ENCODE peak calls at places on chromosomes 16 and 17, in six cellular contexts. T is heart left ventricle, H is GM12891, R is uterus, M is spleen, W is A549. D is an unnamed sample.

GRCh38 chr17:48378238-48378637 is 51.8 kb downstream of the SKAP1 start:
- DNase-seq in T (no peak), H (no peak), R (no peak), M (no peak), W (no peak), D (no peak)

GRCh38 chr16:66746682-66747081 is 4.7 kb downstream of the DYNC1LI2 start:
- DNase-seq in T (no peak), H (no peak), R (no peak), M (no peak), W (no peak), D (no peak)

GRCh38 chr17:2335726-2336214 is 487 bp downstream of the TSR1 start:
- DNase-seq in T (no peak), H (no peak), R (peak), M (peak), W (no peak), D (no peak)

GRCh38 chr17:77147357-77147801 is 6.6 kb downstream of the SEC14L1 start:
- DNase-seq in T (no peak), H (peak), R (no peak), M (no peak), W (no peak), D (no peak)

GRCh38 chr17:28744104-28744801 is 442 bp downstream of the TRAF4 start:
- DNase-seq in T (no peak), H (no peak), R (peak), M (peak), W (peak), D (peak)

GRCh38 chr16:14015017-14015416 is 56.1 kb upstream of the MRTFB start:
- DNase-seq in T (no peak), H (no peak), R (no peak), M (no peak), W (no peak), D (no peak)

GRCh38 chr17:58254803-58255202 is 16.4 kb downstream of the LPO start:
- DNase-seq in T (no peak), H (no peak), R (no peak), M (peak), W (no peak), D (no peak)

GRCh38 chr17:16486373-16487250 is 5.4 kb downstream of the LRRC75A start:
- DNase-seq in T (peak), H (no peak), R (peak), M (no peak), W (peak), D (peak)

GRCh38 chr17:77288115-77288619 is 147.4 kb downstream of the SEC14L1 start:
- DNase-seq in T (no peak), H (no peak), R (no peak), M (no peak), W (peak), D (no peak)

GRCh38 chr17:54901230-54901847 is 687 bp downstream of the TOM1L1 start:
- DNase-seq in T (no peak), H (no peak), R (no peak), M (no peak), W (peak), D (no peak)

GRCh38 chr16:4660454-4661007 is 32.8 kb upstream of the NUDT16L1 start:
- DNase-seq in T (peak), H (no peak), R (peak), M (peak), W (no peak), D (no peak)

GRCh38 chr17:62703776-62704380 is 76.4 kb downstream of the MRC2 start:
- DNase-seq in T (peak), H (peak), R (peak), M (peak), W (peak), D (peak)

GRCh38 chr17:76720941-76721340 is 5.5 kb downstream of the JMJD6 start:
- DNase-seq in T (no peak), H (no peak), R (no peak), M (peak), W (no peak), D (no peak)

GRCh38 chr17:2453325-2453724 is 52.5 kb upstream of the MNT start:
- DNase-seq in T (no peak), H (no peak), R (no peak), M (no peak), W (no peak), D (no peak)

GRCh38 chr16:83967838-83968482 is at the start of gene NECAB2:
- DNase-seq in T (peak), H (peak), R (no peak), M (peak), W (no peak), D (peak)

GRCh38 chr17:31279401-31279800 is 17.6 kb downstream of the OMG start:
- DNase-seq in T (no peak), H (no peak), R (no peak), M (no peak), W (no peak), D (no peak)

GRCh38 chr16:88478115-88478514 is 25.0 kb downstream of the ZFPM1 start:
- DNase-seq in T (no peak), H (no peak), R (no peak), M (peak), W (no peak), D (peak)

GRCh38 chr16:4386951-4387565 is 15.4 kb downstream of the VASN start:
- DNase-seq in T (no peak), H (no peak), R (no peak), M (no peak), W (no peak), D (no peak)

GRCh38 chr16:84115919-84116719 is 623 bp downstream of the MBTPS1 start:
- DNase-seq in T (no peak), H (peak), R (no peak), M (no peak), W (peak), D (peak)

GRCh38 chr17:8006836-8007680 is 4.6 kb downstream of the GUCY2D start:
- DNase-seq in T (no peak), H (no peak), R (no peak), M (no peak), W (no peak), D (no peak)

GRCh38 chr17:2545393-2545792 is 33.7 kb upstream of the METTL16 start:
- DNase-seq in T (peak), H (no peak), R (no peak), M (no peak), W (no peak), D (no peak)

GRCh38 chr17:5418858-5419355 is 555 bp downstream of the NUP88 start:
- DNase-seq in T (no peak), H (peak), R (no peak), M (no peak), W (peak), D (peak)

GRCh38 chr17:83005639-83006038 is 73.8 kb upstream of the METRNL start:
- DNase-seq in T (no peak), H (peak), R (no peak), M (no peak), W (no peak), D (no peak)

GRCh38 chr17:48603959-48604769 is 622 bp downstream of the HOXB6 start:
- DNase-seq in T (no peak), H (no peak), R (no peak), M (peak), W (peak), D (no peak)

GRCh38 chr16:5615868-5616642 is 518.5 kb upstream of the EEF2KMT start:
- DNase-seq in T (peak), H (peak), R (no peak), M (peak), W (peak), D (peak)

GRCh38 chr16:4942481-4942880 is 5.5 kb upstream of the PPL start:
- DNase-seq in T (no peak), H (no peak), R (peak), M (no peak), W (no peak), D (no peak)

GRCh38 chr17:16286947-16287562 is 66.2 kb downstream of the CENPV start:
- DNase-seq in T (peak), H (no peak), R (peak), M (peak), W (peak), D (peak)

GRCh38 chr17:44247346-44248219 is 20.4 kb downstream of the SLC4A1 start:
- DNase-seq in T (peak), H (no peak), R (peak), M (no peak), W (no peak), D (peak)

GRCh38 chr16:2855536-2855935 is 2.4 kb downstream of the PRSS22 start:
- DNase-seq in T (no peak), H (no peak), R (no peak), M (peak), W (no peak), D (no peak)
- TF ChIP-seq POLR2A in T (no peak), H (no peak), R (no peak), M (no peak), W (no peak), D (no peak)

DNA sequence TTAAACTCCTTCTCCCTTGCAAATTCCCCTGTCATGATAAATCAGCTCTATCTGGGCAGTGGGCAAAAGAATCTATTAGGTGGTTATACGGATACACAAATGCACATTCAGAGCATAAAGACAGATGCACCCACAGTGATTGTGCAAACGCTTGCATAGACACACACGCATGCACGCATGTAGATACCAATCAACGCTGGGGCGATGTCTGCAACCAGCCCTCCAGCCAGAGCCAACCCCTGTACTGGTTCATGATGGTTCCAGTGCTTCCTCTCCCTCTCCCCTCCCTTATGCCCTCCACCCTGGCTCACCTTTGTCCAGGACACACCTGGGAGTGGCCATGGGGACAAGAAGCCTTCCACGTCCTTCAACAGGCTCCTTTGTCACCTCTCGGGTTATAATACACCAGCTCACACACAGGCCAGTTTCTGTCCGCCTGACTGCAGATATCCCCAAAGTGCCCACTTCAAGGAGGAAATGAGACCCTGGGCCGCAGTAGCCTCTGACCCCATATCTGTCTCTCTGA is 33.1 kb upstream of the SNN start:
- DNase-seq in T (peak), H (no peak), R (no peak), M (no peak), W (no peak), D (no peak)
- TF ChIP-seq POLR2A in T (no peak), H (no peak), R (no peak), M (no peak), W (no peak), D (no peak)

GRCh38 chr17:39153541-39154111 is 2.2 kb upstream of the PLXDC1 start:
- DNase-seq in T (peak), H (no peak), R (peak), M (peak), W (peak), D (peak)
- TF ChIP-seq POLR2A in T (peak), H (no peak), R (peak), M (no peak), W (no peak), D (no peak)

GRCh38 chr16:53346-54236 is at the start of the genes POLR3K and SNRNP25:
- DNase-seq in T (peak), H (peak), R (peak), M (peak), W (peak), D (peak)
- TF ChIP-seq POLR2A in T (peak), H (peak), R (peak), M (peak), W (peak), D (peak)

GRCh38 chr17:17580662-17581470 is 10.6 kb downstream of the PEMT start:
- DNase-seq in T (no peak), H (no peak), R (no peak), M (no peak), W (no peak), D (no peak)

GRCh38 chr17:17582372-17582771 is 9.1 kb downstream of the PEMT start:
- DNase-seq in T (no peak), H (no peak), R (no peak), M (no peak), W (no peak), D (no peak)

GRCh38 chr17:17579691-17580090 is 11.8 kb downstream of the PEMT start:
- DNase-seq in T (no peak), H (no peak), R (no peak), M (no peak), W (no peak), D (no peak)

GRCh38 chr17:17577373-17577772 is 14.1 kb downstream of the PEMT start:
- DNase-seq in T (no peak), H (no peak), R (no peak), M (no peak), W (no peak), D (no peak)

GRCh38 chr17:17581509-17581908 is 10.0 kb downstream of the PEMT start:
- DNase-seq in T (peak), H (no peak), R (no peak), M (no peak), W (no peak), D (no peak)
- TF ChIP-seq POLR2A in T (no peak), H (no peak), R (no peak), M (no peak), W (no peak), D (no peak)

DNA sequence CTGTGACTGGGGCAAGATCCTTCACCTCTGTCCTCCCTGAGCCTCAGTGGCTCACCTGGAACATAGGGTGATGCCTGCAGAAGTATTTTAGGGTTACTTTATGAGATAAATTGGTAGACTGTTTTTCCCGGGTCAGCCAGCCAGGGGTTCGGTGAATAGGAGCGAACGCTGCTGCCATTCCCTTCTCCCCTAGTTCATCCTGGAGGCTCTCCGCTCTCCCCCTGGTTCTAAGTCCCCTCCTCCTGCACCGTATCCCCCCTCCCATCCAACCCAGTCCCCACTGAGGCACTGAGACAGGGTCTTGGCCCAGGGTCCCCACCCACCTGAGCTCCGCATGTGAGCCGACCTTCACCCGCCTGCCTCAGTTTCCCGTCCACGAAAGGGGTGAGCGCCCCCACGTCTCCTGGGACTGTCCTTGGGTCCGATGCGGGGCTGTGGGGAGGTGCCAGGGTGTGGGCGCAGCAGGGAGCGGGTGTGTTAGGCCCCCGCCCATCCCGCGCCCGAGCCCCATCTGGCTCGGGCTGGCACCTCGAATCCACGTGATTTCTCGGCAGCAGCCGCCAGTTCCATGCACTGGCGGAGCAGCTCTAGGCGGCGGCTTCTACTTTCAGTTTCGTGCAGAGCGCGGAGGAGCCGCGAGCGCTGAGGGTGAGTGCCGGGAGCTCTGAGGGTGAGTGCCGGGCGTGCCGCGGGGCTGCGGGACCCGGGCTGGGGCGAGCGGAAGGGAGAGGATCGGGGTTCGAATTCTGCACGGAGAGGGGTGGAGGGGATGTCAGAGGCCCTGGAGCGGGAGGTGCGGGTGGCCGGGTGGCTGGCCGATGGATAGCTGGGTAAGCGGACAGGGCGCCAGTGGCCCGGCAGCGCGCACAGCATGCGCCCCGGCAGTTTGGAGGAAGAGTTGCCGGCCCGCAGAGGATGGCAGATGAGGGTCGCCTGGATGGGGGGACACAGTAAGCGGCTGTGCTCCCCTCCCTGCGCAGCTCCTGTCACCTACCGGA is at the start of gene NLRC5:
- DNase-seq in T (peak), H (peak), R (peak), M (peak), W (peak), D (peak)
- TF ChIP-seq POLR2A in T (peak), H (no peak), R (peak), M (peak), W (no peak), D (peak)

GRCh38 chr17:81511800-81512559 is 619 bp downstream of the ACTG1 start:
- DNase-seq in T (peak), H (no peak), R (no peak), M (no peak), W (peak), D (peak)
- TF ChIP-seq POLR2A in T (no peak), H (peak), R (no peak), M (no peak), W (peak), D (no peak)

GRCh38 chr17:80284631-80285030 is 24.0 kb downstream of the RNF213 start:
- DNase-seq in T (no peak), H (no peak), R (no peak), M (no peak), W (peak), D (peak)
- TF ChIP-seq POLR2A in T (no peak), H (no peak), R (no peak), M (no peak), W (no peak), D (no peak)

D was measured in erythroblast.